ENCODE peak calls at places on chromosome 3, in seven cellular contexts. Q is ACHN; O is AG08396; Z is stimulated activated naive CD8-positive, alpha-beta T cell treated with anti-CD3 and anti-CD28 coated beads, Interleukin-15, Interleukin-2, amounts not matched to agents 100 U/mL and 50 U/mL, for 24 hours; N is heart right ventricle; W is GM06990; P is heart left ventricle. R is an unnamed sample.

GRCh38 chr3:50211930-50212329 is 6.9 kb downstream of the SLC38A3 start:
- DNase-seq in W (no peak), Z (peak), P (no peak), O (no peak), Q (no peak), N (no peak), R (peak)

GRCh38 chr3:182807056-182807455 is 13.8 kb downstream of the ATP11B start:
- DNase-seq in P (no peak), O (no peak), N (no peak), Q (no peak), W (no peak), Z (no peak), R (no peak)

GRCh38 chr3:112642912-112643506 is 2.1 kb upstream of the CCDC80 start:
- DNase-seq in W (peak), Z (peak), Q (peak), P (peak), N (peak), O (peak), R (no peak)

GRCh38 chr3:194312743-194313281 is 38.3 kb downstream of the CPN2 start:
- DNase-seq in W (no peak), O (no peak), N (no peak), Z (no peak), Q (no peak), P (no peak), R (no peak)

GRCh38 chr3:184481924-184482671 is 79.5 kb upstream of the EPHB3 start:
- DNase-seq in W (no peak), N (no peak), O (no peak), P (no peak), Z (no peak), Q (no peak), R (no peak)

GRCh38 chr3:52536112-52536368 is 365 bp upstream of the UQCC5 start:
- DNase-seq in P (no peak), N (no peak), W (no peak), Q (no peak), O (no peak), Z (no peak), R (no peak)

GRCh38 chr3:69906351-69906966 is 93.1 kb upstream of the SAMMSON start:
- DNase-seq in W (no peak), Q (peak), O (no peak), N (no peak), Z (no peak), P (no peak), R (peak)

GRCh38 chr3:133986302-133986701 is 43.4 kb downstream of the SLCO2A1 start:
- DNase-seq in Q (no peak), P (no peak), W (no peak), N (no peak), Z (no peak), O (no peak), R (no peak)

GRCh38 chr3:127218457-127218922 is 25.6 kb downstream of the PRR23E start:
- DNase-seq in W (no peak), Q (no peak), N (no peak), P (no peak), Z (no peak), O (no peak), R (no peak)

R was measured in kidney epithelial cell.